ENCODE peak calls at places on chromosomes 3 and 15, in five cellular contexts. W is endodermal cell; I is fibroblast of lung; K is activated CD8-positive, alpha-beta T cell treated with anti-CD3 and anti-CD28 coated beads for 36 hours; U is H9. F is an unnamed sample.

GRCh38 chr3:186044973-186045372 is 63.9 kb downstream of the ETV5 start:
- DNase-seq in W (no peak), I (peak; percentile 62), K (no peak), U (no peak), F (no peak)

GRCh38 chr3:126917232-126917804 is 65.6 kb upstream of the PLXNA1 start:
- DNase-seq in W (no peak), I (no peak), K (no peak), U (no peak), F (no peak)

GRCh38 chr3:69288161-69288895 is 97.6 kb downstream of the FRMD4B start:
- DNase-seq in W (peak; percentile 89), I (peak; percentile 22), K (peak; percentile 69), U (peak; percentile 83), F (no peak)

GRCh38 chr15:65377976-65378366 is at the start of gene IGDCC3:
- DNase-seq in W (peak; percentile 91), I (peak; percentile 36), K (no peak), U (peak; percentile 84), F (no peak)

GRCh38 chr3:188772886-188773285 is 398.9 kb upstream of the TPRG1 start:
- DNase-seq in W (no peak), I (peak; percentile 94), K (no peak), U (no peak), F (no peak)

GRCh38 chr3:49519266-49519665 is 35.0 kb upstream of the BSN start:
- DNase-seq in W (no peak), I (no peak), K (no peak), U (no peak), F (no peak)

GRCh38 chr3:31848163-31848848 is 132.8 kb downstream of the OSBPL10 start:
- DNase-seq in W (no peak), I (no peak), K (no peak), U (no peak), F (no peak)

GRCh38 chr15:60819860-60820259 is 340.9 kb upstream of the ICE2 start:
- DNase-seq in W (no peak), I (no peak), K (no peak), U (no peak), F (no peak)

GRCh38 chr3:151421956-151422355 is 37.4 kb upstream of the P2RY12 start:
- DNase-seq in W (no peak), I (no peak), K (no peak), U (no peak), F (no peak)
- TF ChIP-seq CTCF in W (peak; percentile 62), I (no peak), K (no peak), U (peak; percentile 42), F (no peak)

GRCh38 chr3:103410231-103410630 is 975.4 kb downstream of the ZPLD1 start:
- DNase-seq in W (peak; percentile 82), I (no peak), K (no peak), U (peak; percentile 78), F (no peak)
- TF ChIP-seq CTCF in W (peak; percentile 87), I (no peak), K (no peak), U (peak; percentile 82), F (no peak)

GRCh38 chr3:99322551-99322950 is 315.8 kb upstream of the COL8A1 start:
- DNase-seq in W (no peak), I (no peak), K (no peak), U (no peak), F (no peak)
- TF ChIP-seq CTCF in W (no peak), I (no peak), K (no peak), U (no peak), F (no peak)

DNA sequence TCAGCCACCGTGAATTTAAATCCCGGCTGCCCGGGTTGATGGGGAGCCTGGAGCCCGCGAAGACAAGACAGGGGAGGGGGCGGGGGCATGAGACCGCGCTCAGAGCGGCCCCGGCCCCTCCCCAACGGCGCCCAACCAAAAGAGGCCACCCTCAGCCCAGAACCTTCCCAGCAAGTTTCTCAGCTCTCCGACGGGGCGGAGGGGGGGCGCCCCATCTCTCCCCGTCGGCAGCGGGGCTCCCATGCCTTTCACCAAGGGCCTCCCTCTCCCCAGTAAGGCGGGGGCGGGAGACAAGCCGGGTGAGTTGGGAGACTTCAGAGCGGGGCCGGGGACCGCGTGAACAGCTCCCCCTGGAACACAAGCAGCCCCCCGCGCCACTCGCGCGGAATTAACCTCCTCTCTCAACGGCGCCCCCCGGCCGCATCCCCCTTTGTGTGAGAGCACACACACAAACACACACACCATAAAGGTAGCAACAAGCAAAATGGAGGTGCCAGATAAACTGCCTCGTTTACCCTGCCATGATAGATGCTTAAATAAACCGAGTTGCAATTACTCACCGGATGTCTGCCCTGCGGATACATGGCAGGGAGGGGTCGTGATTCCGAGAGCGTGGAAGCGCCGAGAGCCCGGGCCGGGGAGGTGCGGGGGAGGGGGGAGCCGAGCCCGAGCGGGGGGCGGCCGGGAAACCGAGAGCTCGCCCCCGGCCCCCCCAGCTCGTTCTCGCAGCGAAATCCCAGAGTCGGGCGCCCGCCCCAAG is 1.3 kb downstream of the TLE3 start:
- DNase-seq in W (no peak), I (peak; percentile 59), K (peak; percentile 79), U (no peak), F (no peak)
- TF ChIP-seq CTCF in W (no peak), I (no peak), K (peak; percentile 3), U (no peak), F (no peak)

GRCh38 chr3:133742351-133743091 is 3.7 kb upstream of the TF start:
- DNase-seq in W (no peak), I (peak; percentile 53), K (no peak), U (no peak), F (no peak)
- TF ChIP-seq CTCF in W (no peak), I (no peak), K (no peak), U (no peak), F (no peak)

GRCh38 chr15:41506796-41507341 is 6.8 kb downstream of the LTK start:
- DNase-seq in W (peak; percentile 86), I (no peak), K (no peak), U (peak; percentile 65), F (no peak)
- TF ChIP-seq CTCF in W (peak; percentile 75), I (no peak), K (no peak), U (peak; percentile 56), F (no peak)

GRCh38 chr3:107453504-107453903 is 69.3 kb upstream of the BBX start:
- DNase-seq in W (no peak), I (no peak), K (no peak), U (no peak), F (no peak)
- TF ChIP-seq CTCF in W (no peak), I (no peak), K (no peak), U (no peak), F (no peak)

F was measured in HFF-Myc.